ENCODE peak calls at places on chromosomes 12 and 14, in four cellular contexts. X is suprapubic skin, I is Peyer's patch, V is ovary. M is an unnamed sample.
A peak's percentile ranks its signal among the peaks of the same experiment; 100 is the strongest.

GRCh38 chr14:35878272-35879140 is 52.4 kb downstream of the BRMS1L start:
- DNase-seq in X (no peak), I (no peak), V (no peak), M (peak; percentile 24)

GRCh38 chr12:18383203-18383602 is 121.9 kb downstream of the PIK3C2G start:
- DNase-seq in X (no peak), I (no peak), V (no peak), M (peak; percentile 40)

GRCh38 chr12:74317078-74317581 is 220.5 kb upstream of the ATXN7L3B start:
- DNase-seq in X (no peak), I (no peak), V (peak; percentile 80), M (peak; percentile 6)

GRCh38 chr12:27284751-27285150 is 40.7 kb downstream of the STK38L start:
- DNase-seq in X (no peak), I (no peak), V (no peak), M (no peak)

GRCh38 chr12:62760779-62761178 is 174.2 kb downstream of the PPM1H start:
- DNase-seq in X (no peak), I (no peak), V (no peak), M (no peak)

GRCh38 chr12:56129210-56129691 is 1.2 kb downstream of the ESYT1 start:
- DNase-seq in X (peak; percentile 88), I (peak; percentile 88), V (peak; percentile 84), M (no peak)

GRCh38 chr12:5586201-5586600 is 154.3 kb downstream of the NTF3 start:
- DNase-seq in X (no peak), I (no peak), V (no peak), M (no peak)

GRCh38 chr12:85279449-85280137 is 427 bp upstream of the ALX1 start:
- DNase-seq in X (peak; percentile 79), I (no peak), V (no peak), M (no peak)

GRCh38 chr12:50249464-50250229 is 33.7 kb downstream of the LIMA1 start:
- DNase-seq in X (no peak), I (no peak), V (no peak), M (no peak)

GRCh38 chr12:25591132-25591531 is 38.0 kb upstream of the LMNTD1 start:
- DNase-seq in X (no peak), I (no peak), V (no peak), M (no peak)

GRCh38 chr14:36520601-36521525 is 831 bp upstream of the NKX2-1 start:
- DNase-seq in X (no peak), I (no peak), V (no peak), M (no peak)

GRCh38 chr12:96422192-96422591 is 22.0 kb upstream of the CDK17 start:
- DNase-seq in X (no peak), I (no peak), V (no peak), M (no peak)

GRCh38 chr12:94047781-94048567 is 100.4 kb upstream of the PLXNC1 start:
- DNase-seq in X (no peak), I (no peak), V (no peak), M (no peak)

GRCh38 chr12:39612250-39612649 is 7.4 kb downstream of the ABCD2 start:
- DNase-seq in X (no peak), I (no peak), V (no peak), M (no peak)

GRCh38 chr12:14689996-14690395 is 6.4 kb downstream of the GUCY2C start:
- DNase-seq in X (no peak), I (no peak), V (no peak), M (no peak)

GRCh38 chr12:47802312-47802711 is 17.4 kb downstream of the HDAC7 start:
- DNase-seq in X (no peak), I (no peak), V (no peak), M (no peak)

GRCh38 chr14:36773136-36773540 is 111.5 kb downstream of the PAX9 start:
- DNase-seq in X (no peak), I (no peak), V (no peak), M (no peak)

DNA sequence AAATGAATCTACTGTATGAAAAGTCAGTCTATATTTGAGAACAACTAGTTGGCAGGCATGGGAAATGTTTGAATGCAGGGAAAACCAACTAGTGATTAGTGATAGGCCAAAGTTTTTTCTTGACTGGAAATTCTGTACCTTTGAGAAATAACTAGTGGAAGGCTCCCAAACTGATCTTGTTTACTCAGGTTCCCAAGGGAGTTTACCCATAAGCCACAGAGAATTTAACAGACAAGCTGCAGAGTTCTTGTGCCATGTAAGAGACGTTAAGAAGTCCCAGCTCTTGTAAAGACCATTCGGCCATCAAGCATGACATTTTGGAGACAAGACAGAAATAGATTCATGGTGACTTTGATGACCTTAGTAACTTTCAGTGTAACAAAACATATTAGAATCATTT is 1882.8 kb upstream of the SEL1L start:
- DNase-seq in X (no peak), I (no peak), V (no peak), M (no peak)
- TF ChIP-seq POLR2A in X (no peak), I (no peak), V (no peak), M (no peak)

GRCh38 chr12:88142610-88142991 is 494 bp downstream of the TMTC3 start:
- DNase-seq in X (peak; percentile 85), I (peak; percentile 48), V (peak; percentile 44), M (no peak)

GRCh38 chr12:88144546-88145468 is 2.7 kb downstream of the TMTC3 start:
- DNase-seq in X (no peak), I (no peak), V (no peak), M (no peak)

GRCh38 chr12:88144037-88144436 is 1.9 kb downstream of the TMTC3 start:
- DNase-seq in X (no peak), I (no peak), V (no peak), M (no peak)

GRCh38 chr12:88141425-88141773 is 489 bp downstream of the CEP290 start:
- DNase-seq in X (no peak), I (no peak), V (no peak), M (no peak)

GRCh38 chr12:88141774-88142609 is at the start of the genes CEP290 and TMTC3:
- DNase-seq in X (peak; percentile 96), I (peak; percentile 96), V (peak; percentile 91), M (peak; percentile 71)
- TF ChIP-seq POLR2A in X (peak; percentile 51), I (peak; percentile 62), V (peak; percentile 30), M (peak; percentile 76)

GRCh38 chr12:121800694-121801600 is 2.9 kb upstream of the SETD1B start:
- DNase-seq in X (peak; percentile 95), I (no peak), V (peak; percentile 84), M (peak; percentile 63)
- TF ChIP-seq POLR2A in X (peak; percentile 64), I (peak; percentile 86), V (peak; percentile 35), M (peak; percentile 42)

DNA sequence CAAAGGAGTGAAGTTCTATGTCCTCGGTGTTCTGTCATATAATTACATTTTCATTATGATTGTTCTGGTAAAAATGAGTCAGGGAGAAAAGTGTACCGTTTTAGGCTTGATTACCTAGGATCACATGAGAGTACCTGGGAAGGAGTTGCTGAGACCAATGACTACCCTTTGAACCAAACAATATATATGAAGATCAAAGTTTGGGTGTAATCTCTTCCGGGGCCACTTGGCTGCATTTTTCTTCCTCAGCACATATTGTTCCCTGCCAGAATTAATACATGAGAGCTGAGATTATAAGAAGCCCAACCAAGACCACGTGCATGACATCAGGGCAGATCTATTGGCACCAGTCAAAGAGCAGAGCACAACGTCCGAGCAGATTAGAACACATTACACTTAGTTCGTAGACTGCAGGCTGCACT is 41.1 kb upstream of the DHRS7 start:
- DNase-seq in X (no peak), I (no peak), V (no peak), M (no peak)
- TF ChIP-seq POLR2A in X (no peak), I (no peak), V (no peak), M (no peak)

DNA sequence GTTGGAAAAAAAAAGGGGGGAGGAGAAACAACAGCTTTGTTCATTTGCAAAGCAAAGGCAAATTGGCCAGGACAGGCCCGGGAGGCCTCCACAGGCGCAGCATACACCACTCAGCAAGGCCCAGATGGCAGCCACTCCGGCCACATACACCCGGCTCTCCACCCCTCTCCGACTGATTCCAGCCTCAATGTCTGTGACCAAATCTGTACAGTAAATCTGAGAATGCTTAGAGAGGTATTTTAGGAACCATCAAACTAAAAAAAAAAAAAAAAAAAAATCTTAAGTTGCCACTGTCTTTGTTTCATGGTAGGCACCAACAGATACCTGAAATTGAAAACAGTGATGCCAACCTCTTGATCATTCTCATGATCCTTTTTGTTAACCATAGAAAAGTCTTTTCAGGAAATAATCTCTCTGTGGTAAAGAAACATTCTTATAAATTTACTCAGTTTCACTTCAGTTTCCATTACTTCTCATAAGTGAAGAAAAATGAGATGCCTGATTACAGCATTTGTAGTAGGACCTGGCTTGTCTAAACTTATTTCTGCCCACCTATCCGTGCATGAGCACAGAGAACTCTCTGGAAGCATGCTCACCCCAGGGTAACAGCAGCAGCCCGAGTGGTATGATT is 20.2 kb downstream of the VPS37B start:
- DNase-seq in X (no peak), I (no peak), V (no peak), M (no peak)
- TF ChIP-seq POLR2A in X (no peak), I (no peak), V (no peak), M (no peak)

DNA sequence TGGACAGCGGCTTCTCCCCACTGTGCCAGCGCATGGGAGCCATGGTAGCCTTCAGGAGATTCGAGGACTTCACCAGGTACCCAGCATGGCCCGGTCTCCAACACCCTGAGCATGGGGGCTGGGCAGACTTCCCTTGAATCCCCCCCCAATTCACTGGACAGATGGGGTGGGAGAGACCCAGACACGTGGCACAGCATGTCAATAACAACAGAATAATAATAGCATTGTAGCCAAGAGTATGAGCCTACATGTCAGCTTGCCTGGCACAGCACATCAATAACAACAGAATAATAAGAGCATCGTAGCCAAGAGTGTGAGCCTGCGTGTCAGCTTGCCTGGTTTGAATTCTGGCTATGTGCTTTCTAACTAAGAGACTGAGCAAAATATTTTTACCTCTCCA is 76.4 kb downstream of the FOXN4 start:
- DNase-seq in X (no peak), I (no peak), V (no peak), M (no peak)
- TF ChIP-seq POLR2A in X (no peak), I (no peak), V (no peak), M (no peak)

GRCh38 chr12:125145196-125145595 is 80.0 kb downstream of the AACS start:
- DNase-seq in X (no peak), I (no peak), V (no peak), M (no peak)

GRCh38 chr12:125149160-125150108 is 84.2 kb downstream of the AACS start:
- DNase-seq in X (no peak), I (peak; percentile 37), V (no peak), M (no peak)

GRCh38 chr12:125151284-125151683 is 86.0 kb downstream of the AACS start:
- DNase-seq in X (no peak), I (no peak), V (no peak), M (no peak)

GRCh38 chr12:125152463-125152862 is 87.2 kb downstream of the AACS start:
- DNase-seq in X (no peak), I (no peak), V (no peak), M (no peak)

GRCh38 chr12:125148316-125148715 is 83.1 kb downstream of the AACS start:
- DNase-seq in X (no peak), I (no peak), V (no peak), M (no peak)
- TF ChIP-seq POLR2A in X (no peak), I (no peak), V (no peak), M (no peak)

M was measured in H54.